ENCODE peak calls at places on chromosomes 2 and 18, in seven cellular contexts. Z, B, E, C, S, Q and K are unnamed samples. For H3K36me3, the result is how much of the 10 kb centered on the place peaks cover.

GRCh38 chr2:85737481-85737880 is 16.3 kb upstream of the ATOH8 start:
- DNase-seq in Z (peak), B (peak), E (no peak), C (peak), S (peak), Q (peak), K (no peak)

GRCh38 chr2:234178309-234179030 is 128.0 kb downstream of the SPP2 start:
- DNase-seq in Z (no peak), B (peak), E (peak), C (no peak), S (peak), Q (no peak), K (no peak)

GRCh38 chr18:5238371-5238758 is 41.3 kb upstream of the AKAIN1 start:
- DNase-seq in Z (no peak), B (no peak), E (peak), C (peak), S (peak), Q (peak), K (no peak)

GRCh38 chr18:77985486-77985885 is 735.8 kb downstream of the GALR1 start:
- DNase-seq in Z (no peak), B (no peak), E (no peak), C (no peak), S (no peak), Q (no peak), K (no peak)

GRCh38 chr2:99957724-99958123 is 184.7 kb downstream of the AFF3 start:
- DNase-seq in Z (no peak), B (peak), E (no peak), C (no peak), S (no peak), Q (no peak), K (no peak)

GRCh38 chr2:17752892-17753802 is 463 bp downstream of the SMC6 start:
- DNase-seq in Z (peak), B (peak), E (peak), C (peak), S (peak), Q (peak), K (no peak)

GRCh38 chr2:235009081-235009480 is 57.3 kb downstream of the SH3BP4 start:
- DNase-seq in Z (no peak), B (no peak), E (no peak), C (no peak), S (no peak), Q (no peak), K (no peak)

GRCh38 chr18:48404707-48405106 is 4.5 kb downstream of the ZBTB7C start:
- DNase-seq in Z (no peak), B (no peak), E (no peak), C (no peak), S (no peak), Q (no peak), K (no peak)

GRCh38 chr2:223586261-223586660 is 15.9 kb downstream of the SCG2 start:
- DNase-seq in Z (peak), B (no peak), E (no peak), C (no peak), S (peak), Q (no peak), K (no peak)

GRCh38 chr18:13229021-13229671 is 10.6 kb downstream of the LDLRAD4 start:
- DNase-seq in Z (no peak), B (no peak), E (no peak), C (no peak), S (no peak), Q (no peak), K (no peak)

GRCh38 chr2:25996844-25997243 is 14.5 kb upstream of the KIF3C start:
- DNase-seq in Z (no peak), B (no peak), E (no peak), C (no peak), S (no peak), Q (no peak), K (no peak)

GRCh38 chr18:79693561-79694205 is 14.1 kb downstream of the CTDP1 start:
- DNase-seq in Z (no peak), B (no peak), E (no peak), C (no peak), S (no peak), Q (peak), K (no peak)

GRCh38 chr2:212957184-212957583 is 194.2 kb downstream of the IKZF2 start:
- DNase-seq in Z (no peak), B (no peak), E (no peak), C (no peak), S (no peak), Q (no peak), K (no peak)

GRCh38 chr2:240782886-240783818 is 36.9 kb downstream of the KIF1A start:
- DNase-seq in Z (no peak), B (no peak), E (no peak), C (peak), S (no peak), Q (peak), K (no peak)

GRCh38 chr2:44075536-44075935 is 79.7 kb upstream of the LRPPRC start:
- DNase-seq in Z (peak), B (no peak), E (no peak), C (peak), S (peak), Q (no peak), K (no peak)

GRCh38 chr18:61657066-61657732 is 235.6 kb downstream of the RNF152 start:
- DNase-seq in Z (no peak), B (no peak), E (no peak), C (no peak), S (no peak), Q (no peak), K (no peak)

GRCh38 chr18:61892683-61893303 is at the start of gene RNF152:
- DNase-seq in Z (peak), B (peak), E (no peak), C (peak), S (peak), Q (peak), K (peak)

GRCh38 chr2:239310401-239311061 is 90.3 kb downstream of the HDAC4 start:
- DNase-seq in Z (no peak), B (no peak), E (peak), C (peak), S (no peak), Q (peak), K (no peak)

GRCh38 chr2:32915694-32916093 is 31.1 kb upstream of the LTBP1 start:
- DNase-seq in Z (no peak), B (no peak), E (no peak), C (no peak), S (no peak), Q (no peak), K (no peak)

GRCh38 chr2:230674930-230675672 is 37.5 kb upstream of the CAB39 start:
- DNase-seq in Z (no peak), B (no peak), E (no peak), C (no peak), S (no peak), Q (no peak), K (no peak)

GRCh38 chr2:118115761-118116160 is 27.5 kb downstream of the INSIG2 start:
- DNase-seq in Z (no peak), B (no peak), E (no peak), C (no peak), S (no peak), Q (no peak), K (no peak)

GRCh38 chr2:207825958-207826330 is 56.2 kb upstream of the FZD5 start:
- DNase-seq in Z (no peak), B (no peak), E (no peak), C (no peak), S (no peak), Q (peak), K (no peak)

GRCh38 chr18:67661555-67661954 is 145.0 kb upstream of the DSEL start:
- DNase-seq in Z (no peak), B (no peak), E (no peak), C (no peak), S (no peak), Q (no peak), K (no peak)

GRCh38 chr2:209460151-209460761 is 36.4 kb downstream of the MAP2 start:
- DNase-seq in Z (no peak), B (no peak), E (no peak), C (no peak), S (no peak), Q (no peak), K (no peak)

GRCh38 chr18:58391113-58391892 is 237.6 kb downstream of the ALPK2 start:
- DNase-seq in Z (peak), B (no peak), E (no peak), C (no peak), S (no peak), Q (no peak), K (no peak)

DNA sequence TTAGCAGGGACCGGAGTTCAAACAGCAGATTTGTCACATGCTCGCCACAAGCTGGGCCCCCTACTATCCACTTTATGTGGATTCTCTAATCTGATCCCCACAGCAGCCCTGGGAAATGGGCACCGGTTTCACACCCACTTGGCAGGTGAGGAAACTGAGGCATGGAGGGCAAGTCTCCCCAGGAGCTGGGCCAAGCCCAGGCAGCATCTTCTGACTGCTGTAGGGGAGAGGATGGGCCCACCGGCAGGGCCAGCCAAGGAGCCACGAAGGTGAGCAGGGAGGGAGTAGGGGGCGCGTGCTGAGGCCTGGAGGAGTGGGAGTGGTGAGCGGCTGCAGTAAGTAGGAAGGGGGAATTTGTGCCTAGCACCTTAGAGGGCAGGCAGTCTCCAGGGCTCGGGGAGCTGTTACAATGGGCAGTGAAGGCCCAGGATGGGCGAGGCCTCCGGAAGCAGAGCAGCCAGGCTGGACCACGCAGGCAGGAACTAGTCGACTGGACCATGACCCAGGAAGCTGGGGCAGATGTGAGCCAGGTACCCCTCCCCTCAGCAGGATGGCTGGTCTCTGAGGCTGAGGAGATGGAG is 37.1 kb downstream of the COA5 start:
- DNase-seq in Z (no peak), B (no peak), E (no peak), C (no peak), S (no peak), Q (no peak), K (no peak)
- H3K36me3 ChIP-seq in Z (under half), B (under half), E (half or more), C (under half), S (under half), Q (under half), K (half or more)

GRCh38 chr2:218659258-218659987 is at the start of the genes BCS1L and ZNF142:
- DNase-seq in Z (peak), B (peak), E (peak), C (peak), S (peak), Q (peak), K (peak)

GRCh38 chr2:218655751-218656150 is 3.7 kb downstream of the ZNF142 start:
- DNase-seq in Z (no peak), B (no peak), E (no peak), C (peak), S (no peak), Q (no peak), K (no peak)

GRCh38 chr2:218662377-218662776 is 2.9 kb downstream of the BCS1L start:
- DNase-seq in Z (no peak), B (no peak), E (no peak), C (no peak), S (no peak), Q (peak), K (no peak)

GRCh38 chr2:218659988-218660358 is 490 bp downstream of the BCS1L start:
- DNase-seq in Z (peak), B (no peak), E (no peak), C (no peak), S (peak), Q (no peak), K (no peak)

DNA sequence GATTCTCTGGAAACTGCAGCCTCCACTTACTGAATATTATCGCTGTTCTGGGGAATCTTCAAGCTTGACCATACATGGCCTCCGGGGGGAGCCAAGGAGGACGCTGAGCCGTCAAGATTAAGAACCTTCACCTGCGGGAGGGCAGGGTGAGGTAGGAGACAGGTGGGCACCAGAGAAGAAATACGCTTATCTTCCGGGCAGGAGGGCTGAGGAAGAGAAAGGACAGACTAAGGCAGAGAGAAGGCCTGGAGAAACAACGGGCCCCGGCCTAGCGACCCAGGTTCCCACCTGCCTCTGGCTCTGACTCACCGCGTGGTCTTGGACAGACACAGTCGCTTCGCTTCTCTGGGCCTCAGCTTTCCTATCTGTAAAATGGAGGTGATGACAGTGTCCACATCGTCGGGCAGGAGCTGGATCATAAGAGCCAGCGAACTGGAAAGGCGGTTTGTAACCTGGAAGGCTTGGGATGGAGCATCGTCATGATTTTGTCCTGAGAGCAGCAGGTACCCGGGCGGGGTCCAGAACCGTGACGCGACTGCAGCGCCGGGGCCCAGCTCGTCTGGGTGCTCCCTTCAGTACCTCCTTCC is 659 bp downstream of the ZNF142 start:
- DNase-seq in Z (peak), B (no peak), E (peak), C (no peak), S (peak), Q (no peak), K (peak)
- H3K36me3 ChIP-seq in Z (under half), B (under half), E (under half), C (under half), S (under half), Q (under half), K (under half)

GRCh38 chr18:2547477-2548087 is 23.7 kb downstream of the METTL4 start:
- DNase-seq in Z (peak), B (no peak), E (no peak), C (no peak), S (peak), Q (no peak), K (no peak)
- H3K36me3 ChIP-seq in Z (under half), B (under half), E (under half), C (under half), S (under half), Q (under half), K (under half)

GRCh38 chr2:55919574-55919973 is 4.0 kb downstream of the EFEMP1 start:
- DNase-seq in Z (no peak), B (no peak), E (no peak), C (no peak), S (no peak), Q (no peak), K (no peak)
- H3K36me3 ChIP-seq in Z (under half), B (under half), E (under half), C (under half), S (under half), Q (under half), K (under half)

GRCh38 chr2:24304621-24305020 is 55.7 kb downstream of the ITSN2 start:
- DNase-seq in Z (peak), B (no peak), E (no peak), C (no peak), S (peak), Q (no peak), K (no peak)
- H3K36me3 ChIP-seq in Z (under half), B (under half), E (under half), C (under half), S (under half), Q (under half), K (half or more)

GRCh38 chr18:45863469-45863868 is 38.0 kb downstream of the SIGLEC15 start:
- DNase-seq in Z (no peak), B (no peak), E (no peak), C (no peak), S (no peak), Q (no peak), K (no peak)
- H3K36me3 ChIP-seq in Z (under half), B (under half), E (half or more), C (under half), S (under half), Q (half or more), K (half or more)

GRCh38 chr2:135159191-135159590 is 107.1 kb downstream of the RAB3GAP1 start:
- DNase-seq in Z (no peak), B (no peak), E (no peak), C (no peak), S (no peak), Q (no peak), K (no peak)
- H3K36me3 ChIP-seq in Z (under half), B (under half), E (under half), C (under half), S (under half), Q (under half), K (half or more)

GRCh38 chr2:214843823-214844222 is 34.3 kb upstream of the BARD1 start:
- DNase-seq in Z (no peak), B (no peak), E (no peak), C (no peak), S (no peak), Q (no peak), K (no peak)

GRCh38 chr2:214837466-214837865 is 28.0 kb upstream of the BARD1 start:
- DNase-seq in Z (no peak), B (no peak), E (no peak), C (no peak), S (no peak), Q (no peak), K (no peak)

GRCh38 chr2:214839464-214839863 is 30.0 kb upstream of the BARD1 start:
- DNase-seq in Z (no peak), B (no peak), E (no peak), C (no peak), S (no peak), Q (no peak), K (no peak)
- H3K36me3 ChIP-seq in Z (under half), B (under half), E (under half), C (under half), S (under half), Q (under half), K (under half)

GRCh38 chr2:128170776-128171175 is 79.8 kb downstream of the UGGT1 start:
- DNase-seq in Z (no peak), B (no peak), E (no peak), C (no peak), S (no peak), Q (no peak), K (no peak)

GRCh38 chr2:128166954-128167353 is 76.0 kb downstream of the UGGT1 start:
- DNase-seq in Z (no peak), B (no peak), E (no peak), C (no peak), S (no peak), Q (no peak), K (no peak)

GRCh38 chr2:128169497-128169896 is 78.5 kb downstream of the UGGT1 start:
- DNase-seq in Z (peak), B (no peak), E (no peak), C (no peak), S (peak), Q (no peak), K (no peak)

GRCh38 chr2:128169933-128170709 is 79.1 kb downstream of the UGGT1 start:
- DNase-seq in Z (no peak), B (no peak), E (no peak), C (no peak), S (no peak), Q (no peak), K (no peak)

GRCh38 chr2:128169094-128169493 is 78.1 kb downstream of the UGGT1 start:
- DNase-seq in Z (no peak), B (no peak), E (no peak), C (no peak), S (no peak), Q (no peak), K (no peak)
- H3K36me3 ChIP-seq in Z (under half), B (half or more), E (half or more), C (under half), S (under half), Q (under half), K (half or more)